ENCODE peak calls at places on chromosomes 1 and 21, in nine cellular contexts. C, S, V, M, Q, F, J, N and X are unnamed samples.

GRCh38 chr1:55204997-55205396 is 10.2 kb downstream of the USP24 start:
- DNase-seq in C (peak), S (peak), V (no peak), M (no peak), Q (no peak), F (no peak), J (no peak), N (no peak), X (no peak)

GRCh38 chr1:14794136-14794768 is 195.8 kb downstream of the KAZN start:
- DNase-seq in C (no peak), S (no peak), V (no peak), M (no peak), Q (no peak), F (no peak), J (no peak), N (no peak), X (no peak)

GRCh38 chr1:22754824-22755223 is 44.2 kb downstream of the EPHB2 start:
- DNase-seq in C (no peak), S (no peak), V (no peak), M (no peak), Q (no peak), F (no peak), J (no peak), N (no peak), X (no peak)

GRCh38 chr1:63135801-63136200 is 186.6 kb upstream of the FOXD3 start:
- DNase-seq in C (no peak), S (no peak), V (no peak), M (no peak), Q (no peak), F (no peak), J (no peak), N (no peak), X (no peak)

GRCh38 chr1:112509005-112509659 is 367 bp downstream of the WNT2B start:
- DNase-seq in C (no peak), S (no peak), V (no peak), M (no peak), Q (no peak), F (peak), J (no peak), N (no peak), X (no peak)

GRCh38 chr1:156437465-156437864 is 63.1 kb downstream of the MEF2D start:
- DNase-seq in C (no peak), S (no peak), V (no peak), M (no peak), Q (no peak), F (no peak), J (no peak), N (no peak), X (no peak)

GRCh38 chr1:230807551-230808267 is 60.5 kb downstream of the CAPN9 start:
- DNase-seq in C (no peak), S (no peak), V (no peak), M (no peak), Q (no peak), F (no peak), J (no peak), N (no peak), X (no peak)

GRCh38 chr1:34113887-34114286 is 51.1 kb downstream of the CSMD2 start:
- DNase-seq in C (no peak), S (peak), V (peak), M (no peak), Q (no peak), F (peak), J (peak), N (no peak), X (peak)

GRCh38 chr21:44926364-44927101 is 5.8 kb upstream of the ITGB2 start:
- DNase-seq in C (no peak), S (no peak), V (no peak), M (peak), Q (no peak), F (no peak), J (peak), N (no peak), X (no peak)

GRCh38 chr1:235757697-235758096 is 108.1 kb upstream of the GNG4 start:
- DNase-seq in C (no peak), S (no peak), V (no peak), M (no peak), Q (no peak), F (no peak), J (no peak), N (no peak), X (no peak)

GRCh38 chr1:110477041-110477440 is 26.1 kb downstream of the PROK1 start:
- DNase-seq in C (peak), S (peak), V (peak), M (peak), Q (no peak), F (peak), J (peak), N (no peak), X (no peak)

GRCh38 chr1:27388337-27389005 is 4.0 kb upstream of the GPR3 start:
- DNase-seq in C (no peak), S (peak), V (peak), M (no peak), Q (peak), F (peak), J (peak), N (no peak), X (peak)

GRCh38 chr1:230851291-230851691 is 17.0 kb downstream of the C1orf198 start:
- DNase-seq in C (no peak), S (no peak), V (no peak), M (peak), Q (no peak), F (peak), J (no peak), N (no peak), X (no peak)

GRCh38 chr1:34896612-34897011 is 32.8 kb downstream of the DLGAP3 start:
- DNase-seq in C (no peak), S (no peak), V (no peak), M (no peak), Q (no peak), F (no peak), J (no peak), N (no peak), X (no peak)

GRCh38 chr1:36354486-36354885 is 31.0 kb upstream of the EVA1B start:
- DNase-seq in C (no peak), S (no peak), V (no peak), M (no peak), Q (no peak), F (no peak), J (no peak), N (no peak), X (no peak)
- H3K4me2 ChIP-seq in C (no peak), S (no peak), V (no peak), M (no peak), Q (no peak), F (no peak), J (no peak), N (no peak), X (no peak)

GRCh38 chr21:37593740-37594471 is 227.3 kb downstream of the DYRK1A start:
- DNase-seq in C (no peak), S (no peak), V (no peak), M (no peak), Q (no peak), F (peak), J (no peak), N (no peak), X (no peak)
- H3K4me2 ChIP-seq in C (no peak), S (no peak), V (no peak), M (no peak), Q (no peak), F (no peak), J (no peak), N (no peak), X (no peak)

DNA sequence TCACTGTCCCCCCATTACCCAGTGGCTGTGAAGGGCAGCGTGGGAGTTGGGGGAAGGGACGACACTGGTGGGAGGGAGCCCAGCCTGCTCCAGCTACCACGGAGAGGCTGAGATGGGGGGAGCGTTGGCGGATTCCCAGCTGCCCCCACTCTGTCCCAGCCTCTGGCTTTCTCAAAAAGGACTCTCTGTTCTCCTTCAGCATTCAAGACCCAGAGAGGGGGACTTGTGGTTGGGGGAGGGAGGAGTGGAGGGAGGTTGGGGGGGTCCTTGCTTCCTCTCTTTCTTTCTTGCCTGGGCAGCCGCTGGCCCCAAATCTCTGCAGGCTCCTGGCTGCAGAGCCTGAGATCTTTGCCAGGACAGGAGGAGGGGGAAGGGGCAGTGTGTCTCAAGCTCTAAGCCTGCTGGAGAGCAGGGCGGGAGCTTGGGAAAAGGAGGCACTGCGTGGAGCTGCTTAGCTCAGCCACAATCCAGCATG is 2.2 kb downstream of the ATP1A2 start:
- DNase-seq in C (peak), S (no peak), V (no peak), M (peak), Q (no peak), F (peak), J (no peak), N (no peak), X (no peak)
- H3K4me2 ChIP-seq in C (no peak), S (no peak), V (no peak), M (no peak), Q (no peak), F (no peak), J (no peak), N (peak), X (no peak)

GRCh38 chr1:7236844-7237515 is 451.7 kb downstream of the CAMTA1 start:
- DNase-seq in C (no peak), S (no peak), V (no peak), M (no peak), Q (no peak), F (no peak), J (no peak), N (no peak), X (no peak)
- H3K4me2 ChIP-seq in C (no peak), S (no peak), V (no peak), M (no peak), Q (no peak), F (no peak), J (no peak), N (no peak), X (no peak)

DNA sequence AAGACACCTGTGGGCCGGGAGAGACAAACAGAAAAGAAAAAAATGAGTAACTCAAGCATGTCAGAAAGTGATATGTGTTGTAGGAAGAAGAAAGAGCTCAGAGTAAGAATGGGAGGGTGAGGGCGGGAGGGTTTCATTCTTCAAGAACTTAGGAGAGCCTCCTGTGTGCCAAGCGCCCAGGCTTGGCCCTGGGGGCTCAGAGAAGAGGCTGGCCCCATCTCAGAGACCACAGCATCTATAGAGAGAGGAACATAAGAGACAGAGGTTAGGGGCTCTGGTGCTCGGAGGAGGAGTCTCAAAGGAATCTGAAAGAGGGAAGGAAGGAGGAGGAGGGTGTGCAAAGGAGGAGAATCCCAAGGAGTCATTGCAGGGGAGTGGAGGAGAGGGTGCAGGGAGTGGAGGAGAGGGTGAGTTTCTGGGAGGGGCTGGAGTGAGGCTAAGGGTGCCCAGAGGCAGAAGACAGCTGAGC is 221.4 kb upstream of the VAMP3 start:
- DNase-seq in C (no peak), S (no peak), V (no peak), M (peak), Q (no peak), F (peak), J (peak), N (no peak), X (no peak)
- H3K4me2 ChIP-seq in C (no peak), S (no peak), V (peak), M (no peak), Q (no peak), F (no peak), J (peak), N (no peak), X (no peak)

GRCh38 chr1:170623171-170623570 is 40.8 kb upstream of the PRRX1 start:
- DNase-seq in C (peak), S (no peak), V (peak), M (peak), Q (no peak), F (peak), J (peak), N (no peak), X (no peak)
- H3K4me2 ChIP-seq in C (no peak), S (no peak), V (no peak), M (no peak), Q (no peak), F (no peak), J (no peak), N (no peak), X (no peak)

GRCh38 chr21:28928578-28929124 is 64.0 kb downstream of the LTN1 start:
- DNase-seq in C (no peak), S (no peak), V (no peak), M (no peak), Q (no peak), F (no peak), J (peak), N (no peak), X (no peak)
- H3K4me2 ChIP-seq in C (no peak), S (no peak), V (no peak), M (no peak), Q (no peak), F (no peak), J (no peak), N (no peak), X (no peak)

GRCh38 chr1:19010503-19010902 is 54.0 kb upstream of the IFFO2 start:
- DNase-seq in C (no peak), S (no peak), V (no peak), M (no peak), Q (no peak), F (no peak), J (no peak), N (no peak), X (no peak)
- H3K4me2 ChIP-seq in C (no peak), S (peak), V (peak), M (peak), Q (peak), F (no peak), J (peak), N (no peak), X (no peak)